ENCODE peak calls at places on chromosome 7, in seven cellular contexts. K is AG04450, E is PC-3, B is GM13977, P is Calu3, V is psoas muscle, W is dorsolateral prefrontal cortex. J is an unnamed sample.

GRCh38 chr7:114567416-114567815 is 152.8 kb downstream of the FOXP2 start:
- DNase-seq in K (no peak), E (no peak), B (no peak), P (no peak), V (no peak), W (no peak), J (no peak)

GRCh38 chr7:29035044-29035740 is 77.1 kb upstream of the TRIL start:
- DNase-seq in K (no peak), E (peak; percentile 93), B (no peak), P (peak; percentile 75), V (peak; percentile 25), W (no peak), J (no peak)

GRCh38 chr7:12719141-12719919 is 31.9 kb downstream of the ARL4A start:
- DNase-seq in K (no peak), E (peak; percentile 86), B (no peak), P (no peak), V (no peak), W (no peak), J (no peak)

GRCh38 chr7:152615052-152615741 is 60.7 kb downstream of the XRCC2 start:
- DNase-seq in K (no peak), E (no peak), B (no peak), P (peak; percentile 2), V (no peak), W (no peak), J (no peak)

GRCh38 chr7:156610130-156610529 is 30.4 kb upstream of the RNF32 start:
- DNase-seq in K (no peak), E (no peak), B (no peak), P (no peak), V (no peak), W (no peak), J (no peak)

GRCh38 chr7:135827391-135827790 is 78.8 kb upstream of the FAM180A start:
- DNase-seq in K (no peak), E (peak; percentile 43), B (no peak), P (no peak), V (no peak), W (no peak), J (no peak)

GRCh38 chr7:99366646-99367045 is 7.9 kb upstream of the ARPC1B start:
- DNase-seq in K (no peak), E (no peak), B (no peak), P (no peak), V (no peak), W (no peak), J (no peak)

GRCh38 chr7:90271753-90272152 is 26.8 kb downstream of the CFAP69 start:
- DNase-seq in K (peak; percentile 15), E (peak; percentile 70), B (no peak), P (no peak), V (no peak), W (no peak), J (no peak)

GRCh38 chr7:140212100-140212881 is 35.5 kb upstream of the KDM7A start:
- DNase-seq in K (no peak), E (peak; percentile 46), B (peak; percentile 77), P (no peak), V (no peak), W (no peak), J (no peak)

GRCh38 chr7:15086171-15086745 is 183.7 kb upstream of the DGKB start:
- DNase-seq in K (no peak), E (no peak), B (no peak), P (no peak), V (no peak), W (no peak), J (no peak)

GRCh38 chr7:100211342-100211780 is 8.4 kb upstream of the PVRIG start:
- DNase-seq in K (no peak), E (no peak), B (peak; percentile 50), P (no peak), V (no peak), W (no peak), J (no peak)

GRCh38 chr7:30911561-30911969 is at the start of gene AQP1:
- DNase-seq in K (no peak), E (no peak), B (no peak), P (no peak), V (peak; percentile 65), W (no peak), J (no peak)

GRCh38 chr7:99033765-99034164 is 110.1 kb downstream of the SMURF1 start:
- DNase-seq in K (no peak), E (no peak), B (no peak), P (no peak), V (no peak), W (no peak), J (no peak)

GRCh38 chr7:19405546-19405945 is 260.3 kb upstream of the FERD3L start:
- DNase-seq in K (no peak), E (peak; percentile 23), B (no peak), P (no peak), V (no peak), W (no peak), J (no peak)

GRCh38 chr7:30633223-30633622 is 38.5 kb downstream of the GARS1 start:
- DNase-seq in K (no peak), E (no peak), B (no peak), P (no peak), V (no peak), W (no peak), J (no peak)

GRCh38 chr7:127844707-127845331 is 186.4 kb downstream of the LRRC4 start:
- DNase-seq in K (no peak), E (peak; percentile 13), B (no peak), P (no peak), V (peak; percentile 37), W (no peak), J (no peak)

GRCh38 chr7:28688651-28689050 is 269.5 kb downstream of the TRIL start:
- DNase-seq in K (no peak), E (peak; percentile 54), B (no peak), P (no peak), V (no peak), W (no peak), J (no peak)

GRCh38 chr7:101911800-101912705 is 94.6 kb downstream of the CUX1 start:
- DNase-seq in K (peak; percentile 72), E (no peak), B (no peak), P (no peak), V (peak; percentile 77), W (no peak), J (no peak)

GRCh38 chr7:71682841-71683341 is 550.9 kb downstream of the GALNT17 start:
- DNase-seq in K (no peak), E (no peak), B (no peak), P (no peak), V (no peak), W (no peak), J (no peak)

GRCh38 chr7:37081436-37081835 is 357.1 kb upstream of the AOAH start:
- DNase-seq in K (no peak), E (no peak), B (no peak), P (peak; percentile 64), V (peak; percentile 29), W (no peak), J (no peak)

GRCh38 chr7:50851451-50851850 is 68.8 kb upstream of the GRB10 start:
- DNase-seq in K (no peak), E (peak; percentile 59), B (no peak), P (peak; percentile 24), V (no peak), W (no peak), J (no peak)

GRCh38 chr7:144048648-144049047 is at the start of gene OR2A5:
- DNase-seq in K (no peak), E (no peak), B (no peak), P (no peak), V (no peak), W (no peak), J (no peak)

GRCh38 chr7:105268511-105269392 is 120.0 kb downstream of the SRPK2 start:
- DNase-seq in K (peak; percentile 15), E (peak; percentile 54), B (peak; percentile 54), P (no peak), V (no peak), W (no peak), J (no peak)

DNA sequence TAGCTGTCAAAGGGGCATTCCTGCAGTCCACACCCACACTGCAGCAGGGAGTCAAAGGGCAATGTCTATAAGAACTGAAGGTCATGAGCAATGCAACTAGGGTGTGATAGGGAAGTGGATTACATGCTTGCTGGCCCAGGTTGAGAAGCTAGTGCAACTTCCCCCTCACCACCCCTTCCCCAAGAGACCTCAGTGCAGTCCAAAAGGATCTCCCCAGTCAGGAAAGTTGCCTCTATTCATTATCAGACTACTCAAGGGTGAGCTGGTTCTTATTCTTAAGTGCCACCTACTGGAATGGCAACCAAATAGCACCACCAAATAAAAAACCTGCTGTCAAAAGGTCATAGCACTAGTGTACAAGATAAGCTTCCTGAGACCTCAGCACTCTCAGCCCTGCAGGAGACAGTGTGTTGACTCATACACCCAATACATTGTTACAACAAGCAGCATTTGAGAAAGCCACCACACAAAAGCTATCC is 28.2 kb downstream of the MTERF1 start:
- DNase-seq in K (no peak), E (peak; percentile 64), B (peak; percentile 14), P (no peak), V (no peak), W (no peak), J (no peak)
- TF ChIP-seq CTCF in K (no peak), E (peak; percentile 68), B (peak; percentile 33), P (no peak), V (no peak), W (no peak), J (no peak)

GRCh38 chr7:23633417-23633816 is 36.2 kb downstream of the CCDC126 start:
- DNase-seq in K (no peak), E (no peak), B (no peak), P (no peak), V (no peak), W (no peak), J (no peak)
- TF ChIP-seq CTCF in K (no peak), E (no peak), B (no peak), P (no peak), V (no peak), W (no peak), J (no peak)

GRCh38 chr7:44377681-44378421 is 52.5 kb upstream of the CAMK2B start:
- DNase-seq in K (no peak), E (no peak), B (peak; percentile 68), P (no peak), V (no peak), W (no peak), J (no peak)

GRCh38 chr7:44378744-44379143 is 53.4 kb upstream of the CAMK2B start:
- DNase-seq in K (peak; percentile 51), E (peak; percentile 90), B (no peak), P (peak; percentile 45), V (no peak), W (no peak), J (no peak)

GRCh38 chr7:44380179-44380830 is 54.9 kb upstream of the CAMK2B start:
- DNase-seq in K (no peak), E (no peak), B (no peak), P (no peak), V (no peak), W (no peak), J (no peak)

GRCh38 chr7:44380831-44381493 is 55.6 kb upstream of the CAMK2B start:
- DNase-seq in K (no peak), E (no peak), B (no peak), P (no peak), V (no peak), W (no peak), J (no peak)

GRCh38 chr7:44379366-44380178 is 54.2 kb upstream of the CAMK2B start:
- DNase-seq in K (no peak), E (no peak), B (no peak), P (peak; percentile 38), V (no peak), W (no peak), J (no peak)
- TF ChIP-seq CTCF in K (no peak), E (no peak), B (no peak), P (no peak), V (no peak), W (no peak), J (no peak)

GRCh38 chr7:124765401-124766352 is at the start of gene GPR37:
- DNase-seq in K (peak; percentile 78), E (peak; percentile 86), B (peak; percentile 77), P (peak; percentile 85), V (peak; percentile 44), W (peak; percentile 88), J (peak; percentile 66)
- TF ChIP-seq CTCF in K (peak; percentile 78), E (peak; percentile 42), B (peak; percentile 18), P (peak; percentile 9), V (no peak), W (peak; percentile 53), J (no peak)